ENCODE peak calls at places on chromosomes 1 and 21, in four cellular contexts. R, I, O and F are unnamed samples.

GRCh38 chr21:18245493-18245967 is 897 bp downstream of the CHODL start:
- DNase-seq in R (no peak), O (no peak), I (no peak), F (no peak)

GRCh38 chr1:91226741-91227140 is 177.9 kb downstream of the HFM1 start:
- DNase-seq in O (no peak), R (no peak), I (no peak), F (no peak)

GRCh38 chr1:27388337-27389005 is 4.0 kb upstream of the GPR3 start:
- DNase-seq in I (no peak), R (peak; percentile 64), O (peak; percentile 84), F (no peak)

GRCh38 chr1:115647000-115647399 is 5.2 kb downstream of the VANGL1 start:
- DNase-seq in O (peak; percentile 63), I (no peak), R (no peak), F (no peak)

GRCh38 chr1:93619507-93620168 is 62.0 kb downstream of the BCAR3 start:
- DNase-seq in O (no peak), R (no peak), I (no peak), F (no peak)

GRCh38 chr1:181112071-181112929 is 23.8 kb downstream of the IER5 start:
- DNase-seq in O (peak; percentile 88), R (peak; percentile 56), I (no peak), F (no peak)

GRCh38 chr1:87246436-87246835 is 82.2 kb upstream of the LMO4 start:
- DNase-seq in I (no peak), R (no peak), O (no peak), F (no peak)

GRCh38 chr1:98102369-98103030 is 181.7 kb upstream of the DPYD start:
- DNase-seq in R (no peak), O (no peak), I (no peak), F (no peak)

GRCh38 chr1:64936958-64937357 is 29.4 kb downstream of the JAK1 start:
- DNase-seq in R (no peak), O (no peak), I (no peak), F (no peak)

GRCh38 chr1:202005958-202006357 is 4.4 kb upstream of the ELF3 start:
- DNase-seq in O (peak; percentile 44), I (no peak), R (no peak), F (no peak)

GRCh38 chr1:31441558-31441957 is 28.5 kb downstream of the SERINC2 start:
- DNase-seq in I (peak; percentile 28), R (no peak), O (no peak), F (no peak)

GRCh38 chr1:71270394-71270793 is 189.6 kb upstream of the ZRANB2 start:
- DNase-seq in R (no peak), I (no peak), O (no peak), F (no peak)

GRCh38 chr21:29547998-29548397 is 249.3 kb downstream of the BACH1 start:
- DNase-seq in R (no peak), I (no peak), O (no peak), F (no peak)

GRCh38 chr1:19384113-19384512 is 72.0 kb downstream of the SLC66A1 start:
- DNase-seq in I (no peak), O (peak; percentile 59), R (no peak), F (no peak)

GRCh38 chr1:218499021-218499691 is 154.0 kb downstream of the TGFB2 start:
- DNase-seq in R (no peak), O (no peak), I (no peak), F (no peak)

GRCh38 chr1:19488136-19488535 is 2.8 kb upstream of the CAPZB start:
- DNase-seq in I (no peak), R (no peak), O (no peak), F (no peak)

GRCh38 chr1:66278260-66279046 is 255.5 kb upstream of the SGIP1 start:
- DNase-seq in R (peak; percentile 18), I (peak; percentile 42), O (no peak), F (no peak)

GRCh38 chr1:93704063-93704462 is 22.4 kb upstream of the BCAR3 start:
- DNase-seq in R (no peak), I (peak; percentile 89), O (no peak), F (peak; percentile 32)

GRCh38 chr1:55526716-55527115 is 311.6 kb upstream of the USP24 start:
- DNase-seq in R (no peak), I (no peak), O (no peak), F (no peak)

GRCh38 chr1:86472165-86472564 is 3.4 kb downstream of the CLCA1 start:
- DNase-seq in I (no peak), O (no peak), R (no peak), F (no peak)

GRCh38 chr1:206004821-206005220 is 1.6 kb upstream of the RAB7B start:
- DNase-seq in R (no peak), I (no peak), O (no peak), F (no peak)

GRCh38 chr1:152884506-152884905 is 6.4 kb downstream of the SMCP start:
- DNase-seq in I (no peak), R (no peak), O (no peak), F (no peak)

GRCh38 chr1:154186177-154186576 is 5.7 kb downstream of the TPM3 start:
- DNase-seq in R (peak; percentile 82), I (no peak), O (peak; percentile 86), F (peak; percentile 58)
- TF ChIP-seq SPI1 in R (no peak), I (no peak), O (no peak), F (no peak)

GRCh38 chr1:57797084-57797483 is 373.2 kb upstream of the DAB1 start:
- DNase-seq in I (no peak), O (no peak), R (no peak), F (no peak)

GRCh38 chr1:57798499-57798898 is 374.6 kb upstream of the DAB1 start:
- DNase-seq in I (no peak), O (no peak), R (no peak), F (no peak)

GRCh38 chr1:57800341-57800740 is 376.5 kb upstream of the DAB1 start:
- DNase-seq in I (no peak), O (no peak), R (no peak), F (no peak)

GRCh38 chr1:57794078-57794477 is 370.2 kb upstream of the DAB1 start:
- DNase-seq in R (no peak), I (no peak), O (no peak), F (no peak)

GRCh38 chr1:57796609-57797008 is 372.7 kb upstream of the DAB1 start:
- DNase-seq in R (no peak), O (peak; percentile 4), I (no peak), F (no peak)
- TF ChIP-seq SPI1 in R (no peak), O (no peak), I (no peak), F (no peak)

DNA sequence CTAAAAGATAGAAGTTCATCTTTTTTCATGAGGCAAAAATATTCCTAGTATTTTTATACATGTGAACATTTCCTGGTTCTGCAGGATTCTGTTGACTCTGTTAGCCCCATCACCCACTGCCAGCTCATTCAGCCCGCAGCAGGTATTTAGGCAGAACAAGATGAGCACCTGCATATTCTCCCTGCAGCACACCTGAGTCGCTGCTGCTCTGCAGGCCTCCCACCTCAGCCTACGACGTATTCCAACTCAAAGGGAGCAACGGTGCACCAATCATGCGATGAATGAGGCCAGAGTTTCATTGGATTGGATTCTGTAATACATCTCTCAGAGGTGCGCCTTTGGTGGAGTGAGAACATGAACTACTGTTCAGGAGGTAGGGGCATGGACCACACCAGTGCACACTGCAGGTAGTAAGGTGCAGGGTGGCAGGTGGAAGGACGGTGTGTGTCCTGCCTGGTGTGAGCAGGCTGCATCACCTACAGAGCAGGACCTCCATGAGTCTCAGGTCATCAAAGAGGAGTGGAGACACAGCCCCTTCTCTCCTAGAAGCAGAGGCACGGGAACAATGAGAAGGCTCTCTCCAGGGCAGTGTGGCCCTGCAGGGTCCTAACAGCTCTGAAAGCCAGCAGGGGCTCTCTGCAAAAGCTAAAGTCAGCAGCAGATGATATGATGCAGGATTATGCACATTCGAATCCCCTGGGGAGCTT is 87.7 kb downstream of the CNIH3 start:
- DNase-seq in I (no peak), O (no peak), R (no peak), F (no peak)
- TF ChIP-seq SPI1 in I (no peak), O (no peak), R (no peak), F (no peak)

DNA sequence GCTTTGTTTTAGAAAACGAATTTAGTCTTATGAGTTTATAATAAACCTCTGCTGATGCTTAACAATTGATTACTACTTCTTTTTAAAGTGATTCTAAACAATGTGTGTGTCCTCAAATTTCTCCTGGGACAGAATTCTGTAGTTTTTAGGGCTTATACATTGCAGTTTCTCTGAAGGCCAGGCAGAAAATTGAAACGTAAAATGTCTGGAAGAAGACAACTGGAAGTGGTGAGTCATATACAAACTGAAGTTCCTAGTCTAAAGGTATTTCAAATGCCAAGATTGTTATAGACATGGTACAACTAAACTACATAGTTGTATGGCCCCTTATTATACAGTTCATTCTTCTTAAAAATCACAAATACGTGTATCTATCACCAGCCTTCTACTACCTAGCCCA is 30.5 kb upstream of the RC3H1 start:
- DNase-seq in R (no peak), I (no peak), O (no peak), F (no peak)
- TF ChIP-seq SPI1 in R (no peak), I (no peak), O (no peak), F (no peak)

GRCh38 chr1:22105611-22106207 is 37.2 kb downstream of the WNT4 start:
- DNase-seq in O (peak; percentile 74), I (no peak), R (peak; percentile 26), F (no peak)
- TF ChIP-seq SPI1 in O (no peak), I (no peak), R (no peak), F (no peak)